ENCODE peak calls at places on chromosomes 13 and 19, in nine cellular contexts. Q is AG09319; I is foreskin keratinocyte; N is AG04449; M is stimulated activated effector memory CD8-positive, alpha-beta T cell treated with anti-CD3 and anti-CD28 coated beads, Interleukin-12 subunit alpha, Interleukin-12 subunit beta, amount 100 ng/mL, for 72 hours; H is HTR-8/SVneo; O is C1 segment of cervical spinal cord; W is adrenal gland; S is type B pancreatic cell. D is an unnamed sample.
A peak's percentile ranks its signal among the peaks of the same experiment; 100 is the strongest.

GRCh38 chr13:76316998-76317527 is 569.1 kb downstream of the KCTD12 start:
- DNase-seq in Q (no peak), I (no peak), N (no peak), M (no peak), H (no peak), O (no peak), W (no peak), S (no peak), D (no peak)

GRCh38 chr13:113836917-113837553 is 26.8 kb downstream of the GAS6 start:
- DNase-seq in Q (peak; percentile 57), I (peak; percentile 93), N (peak; percentile 69), M (no peak), H (peak; percentile 52), O (peak; percentile 37), W (peak; percentile 81), S (no peak), D (peak; percentile 94)

GRCh38 chr19:48654299-48655059 is 8.5 kb upstream of the CA11 start:
- DNase-seq in Q (no peak), I (no peak), N (no peak), M (no peak), H (no peak), O (no peak), W (no peak), S (no peak), D (no peak)

GRCh38 chr13:57409656-57410055 is 221.9 kb upstream of the PCDH17 start:
- DNase-seq in Q (no peak), I (no peak), N (no peak), M (no peak), H (no peak), O (no peak), W (no peak), S (no peak), D (no peak)

GRCh38 chr13:51811920-51812328 is 8.0 kb upstream of the DHRS12 start:
- DNase-seq in Q (no peak), I (no peak), N (no peak), M (no peak), H (no peak), O (no peak), W (no peak), S (no peak), D (no peak)

GRCh38 chr19:19081642-19082151 is 17.9 kb downstream of the SLC25A42 start:
- DNase-seq in Q (no peak), I (no peak), N (no peak), M (no peak), H (no peak), O (no peak), W (no peak), S (no peak), D (no peak)

GRCh38 chr19:8208119-8208709 is 956 bp upstream of the CERS4 start:
- DNase-seq in Q (no peak), I (no peak), N (no peak), M (no peak), H (no peak), O (peak; percentile 61), W (peak; percentile 8), S (no peak), D (no peak)

GRCh38 chr13:80979035-80979641 is 638.2 kb upstream of the SPRY2 start:
- DNase-seq in Q (peak; percentile 18), I (no peak), N (peak; percentile 10), M (no peak), H (peak; percentile 11), O (peak; percentile 5), W (peak; percentile 54), S (no peak), D (peak; percentile 27)

GRCh38 chr19:31152906-31153305 is 196.3 kb downstream of the TSHZ3 start:
- DNase-seq in Q (no peak), I (no peak), N (no peak), M (no peak), H (no peak), O (no peak), W (no peak), S (no peak), D (no peak)

GRCh38 chr19:2239771-2240770 is 3.4 kb downstream of the SF3A2 start:
- DNase-seq in Q (no peak), I (no peak), N (no peak), M (no peak), H (no peak), O (no peak), W (no peak), S (no peak), D (no peak)

GRCh38 chr19:6536138-6536671 is 5.4 kb downstream of the TNFSF9 start:
- DNase-seq in Q (no peak), I (peak; percentile 50), N (no peak), M (peak; percentile 98), H (peak; percentile 65), O (peak; percentile 14), W (no peak), S (no peak), D (no peak)